ENCODE peak calls at places on chromosomes 11 and 22, in ten cellular contexts. One of them, this sample, is unnamed.
A peak's percentile ranks its signal among the peaks of the same experiment; 100 is the strongest.

GRCh38 chr11:72012897-72013721 is 14.4 kb downstream of the IL18BP start:
- DNase-seq in choroid plexus epithelial cell: peak; percentile 87
- DNase-seq in activated T-helper 9 cell treated with anti-CD3 and anti-CD28 coated beads, Interleukin-2, amount 50 U/mL, for 16 hours: no peak
- DNase-seq in heart right ventricle: peak; percentile 71
- DNase-seq in stimulated activated CD8-positive, alpha-beta memory T cell treated with anti-CD3 and anti-CD28 coated beads, Interleukin-4, amount 100 ng/mL, for 1 hour: no peak
- DNase-seq in cardiac fibroblast: peak; percentile 71
- DNase-seq in midbrain: peak; percentile 61
- DNase-seq in activated CD8-positive, alpha-beta T cell treated with anti-CD3 and anti-CD28 coated beads for 36 hours: no peak
- DNase-seq in T-helper 2 cell: no peak
- DNase-seq in hypothalamus: no peak
- DNase-seq in this sample: peak; percentile 80

GRCh38 chr11:96211433-96211832 is 131.6 kb downstream of the MAML2 start:
- DNase-seq in choroid plexus epithelial cell: no peak
- DNase-seq in activated T-helper 9 cell treated with anti-CD3 and anti-CD28 coated beads, Interleukin-2, amount 50 U/mL, for 16 hours: no peak
- DNase-seq in heart right ventricle: no peak
- DNase-seq in stimulated activated CD8-positive, alpha-beta memory T cell treated with anti-CD3 and anti-CD28 coated beads, Interleukin-4, amount 100 ng/mL, for 1 hour: no peak
- DNase-seq in cardiac fibroblast: no peak
- DNase-seq in midbrain: no peak
- DNase-seq in activated CD8-positive, alpha-beta T cell treated with anti-CD3 and anti-CD28 coated beads for 36 hours: peak; percentile 72
- DNase-seq in T-helper 2 cell: no peak
- DNase-seq in hypothalamus: no peak
- DNase-seq in this sample: no peak

GRCh38 chr11:72775288-72776110 is 18.3 kb downstream of the STARD10 start:
- DNase-seq in choroid plexus epithelial cell: no peak
- DNase-seq in activated T-helper 9 cell treated with anti-CD3 and anti-CD28 coated beads, Interleukin-2, amount 50 U/mL, for 16 hours: no peak
- DNase-seq in heart right ventricle: no peak
- DNase-seq in stimulated activated CD8-positive, alpha-beta memory T cell treated with anti-CD3 and anti-CD28 coated beads, Interleukin-4, amount 100 ng/mL, for 1 hour: no peak
- DNase-seq in cardiac fibroblast: no peak
- DNase-seq in midbrain: no peak
- DNase-seq in activated CD8-positive, alpha-beta T cell treated with anti-CD3 and anti-CD28 coated beads for 36 hours: no peak
- DNase-seq in T-helper 2 cell: no peak
- DNase-seq in hypothalamus: no peak
- DNase-seq in this sample: no peak

GRCh38 chr22:23786261-23786710 is 480 bp upstream of the SMARCB1 start:
- DNase-seq in choroid plexus epithelial cell: no peak
- DNase-seq in activated T-helper 9 cell treated with anti-CD3 and anti-CD28 coated beads, Interleukin-2, amount 50 U/mL, for 16 hours: no peak
- DNase-seq in heart right ventricle: no peak
- DNase-seq in stimulated activated CD8-positive, alpha-beta memory T cell treated with anti-CD3 and anti-CD28 coated beads, Interleukin-4, amount 100 ng/mL, for 1 hour: no peak
- DNase-seq in cardiac fibroblast: no peak
- DNase-seq in midbrain: no peak
- DNase-seq in activated CD8-positive, alpha-beta T cell treated with anti-CD3 and anti-CD28 coated beads for 36 hours: peak; percentile 48
- DNase-seq in T-helper 2 cell: no peak
- DNase-seq in hypothalamus: no peak
- DNase-seq in this sample: no peak

GRCh38 chr11:86484164-86484794 is 109.6 kb downstream of the CCDC81 start:
- DNase-seq in choroid plexus epithelial cell: peak; percentile 83
- DNase-seq in activated T-helper 9 cell treated with anti-CD3 and anti-CD28 coated beads, Interleukin-2, amount 50 U/mL, for 16 hours: no peak
- DNase-seq in heart right ventricle: no peak
- DNase-seq in stimulated activated CD8-positive, alpha-beta memory T cell treated with anti-CD3 and anti-CD28 coated beads, Interleukin-4, amount 100 ng/mL, for 1 hour: no peak
- DNase-seq in cardiac fibroblast: peak; percentile 91
- DNase-seq in midbrain: no peak
- DNase-seq in activated CD8-positive, alpha-beta T cell treated with anti-CD3 and anti-CD28 coated beads for 36 hours: no peak
- DNase-seq in T-helper 2 cell: no peak
- DNase-seq in hypothalamus: no peak
- DNase-seq in this sample: peak; percentile 74

GRCh38 chr22:32079110-32080089 is 36.3 kb downstream of the SLC5A1 start:
- DNase-seq in choroid plexus epithelial cell: peak; percentile 85
- DNase-seq in activated T-helper 9 cell treated with anti-CD3 and anti-CD28 coated beads, Interleukin-2, amount 50 U/mL, for 16 hours: no peak
- DNase-seq in heart right ventricle: no peak
- DNase-seq in stimulated activated CD8-positive, alpha-beta memory T cell treated with anti-CD3 and anti-CD28 coated beads, Interleukin-4, amount 100 ng/mL, for 1 hour: no peak
- DNase-seq in cardiac fibroblast: peak; percentile 72
- DNase-seq in midbrain: no peak
- DNase-seq in activated CD8-positive, alpha-beta T cell treated with anti-CD3 and anti-CD28 coated beads for 36 hours: no peak
- DNase-seq in T-helper 2 cell: no peak
- DNase-seq in hypothalamus: no peak
- DNase-seq in this sample: no peak

GRCh38 chr11:33912405-33913361 is 20.8 kb upstream of the LMO2 start:
- DNase-seq in choroid plexus epithelial cell: peak; percentile 95
- DNase-seq in activated T-helper 9 cell treated with anti-CD3 and anti-CD28 coated beads, Interleukin-2, amount 50 U/mL, for 16 hours: no peak
- DNase-seq in heart right ventricle: no peak
- DNase-seq in stimulated activated CD8-positive, alpha-beta memory T cell treated with anti-CD3 and anti-CD28 coated beads, Interleukin-4, amount 100 ng/mL, for 1 hour: no peak
- DNase-seq in cardiac fibroblast: peak; percentile 75
- DNase-seq in midbrain: no peak
- DNase-seq in activated CD8-positive, alpha-beta T cell treated with anti-CD3 and anti-CD28 coated beads for 36 hours: no peak
- DNase-seq in T-helper 2 cell: no peak
- DNase-seq in hypothalamus: no peak
- DNase-seq in this sample: no peak

GRCh38 chr22:46245515-46245914 is 4.6 kb downstream of the CDPF1 start:
- DNase-seq in choroid plexus epithelial cell: no peak
- DNase-seq in activated T-helper 9 cell treated with anti-CD3 and anti-CD28 coated beads, Interleukin-2, amount 50 U/mL, for 16 hours: no peak
- DNase-seq in heart right ventricle: peak; percentile 71
- DNase-seq in stimulated activated CD8-positive, alpha-beta memory T cell treated with anti-CD3 and anti-CD28 coated beads, Interleukin-4, amount 100 ng/mL, for 1 hour: no peak
- DNase-seq in cardiac fibroblast: peak; percentile 32
- DNase-seq in midbrain: peak; percentile 31
- DNase-seq in activated CD8-positive, alpha-beta T cell treated with anti-CD3 and anti-CD28 coated beads for 36 hours: no peak
- DNase-seq in T-helper 2 cell: no peak
- DNase-seq in hypothalamus: no peak
- DNase-seq in this sample: no peak

GRCh38 chr11:111452817-111453607 is 59.2 kb downstream of the BTG4 start:
- DNase-seq in choroid plexus epithelial cell: no peak
- DNase-seq in activated T-helper 9 cell treated with anti-CD3 and anti-CD28 coated beads, Interleukin-2, amount 50 U/mL, for 16 hours: no peak
- DNase-seq in heart right ventricle: no peak
- DNase-seq in stimulated activated CD8-positive, alpha-beta memory T cell treated with anti-CD3 and anti-CD28 coated beads, Interleukin-4, amount 100 ng/mL, for 1 hour: no peak
- DNase-seq in cardiac fibroblast: no peak
- DNase-seq in midbrain: no peak
- DNase-seq in activated CD8-positive, alpha-beta T cell treated with anti-CD3 and anti-CD28 coated beads for 36 hours: no peak
- DNase-seq in T-helper 2 cell: no peak
- DNase-seq in hypothalamus: no peak
- DNase-seq in this sample: no peak

GRCh38 chr11:43376594-43376993 is 17.9 kb downstream of the TTC17 start:
- DNase-seq in choroid plexus epithelial cell: peak; percentile 81
- DNase-seq in activated T-helper 9 cell treated with anti-CD3 and anti-CD28 coated beads, Interleukin-2, amount 50 U/mL, for 16 hours: no peak
- DNase-seq in heart right ventricle: no peak
- DNase-seq in stimulated activated CD8-positive, alpha-beta memory T cell treated with anti-CD3 and anti-CD28 coated beads, Interleukin-4, amount 100 ng/mL, for 1 hour: no peak
- DNase-seq in cardiac fibroblast: peak; percentile 52
- DNase-seq in midbrain: no peak
- DNase-seq in activated CD8-positive, alpha-beta T cell treated with anti-CD3 and anti-CD28 coated beads for 36 hours: no peak
- DNase-seq in T-helper 2 cell: no peak
- DNase-seq in hypothalamus: no peak
- DNase-seq in this sample: no peak

GRCh38 chr11:126969865-126970479 is 30.6 kb downstream of the KIRREL3 start:
- DNase-seq in choroid plexus epithelial cell: no peak
- DNase-seq in activated T-helper 9 cell treated with anti-CD3 and anti-CD28 coated beads, Interleukin-2, amount 50 U/mL, for 16 hours: no peak
- DNase-seq in heart right ventricle: no peak
- DNase-seq in stimulated activated CD8-positive, alpha-beta memory T cell treated with anti-CD3 and anti-CD28 coated beads, Interleukin-4, amount 100 ng/mL, for 1 hour: no peak
- DNase-seq in cardiac fibroblast: peak; percentile 23
- DNase-seq in midbrain: peak; percentile 65
- DNase-seq in activated CD8-positive, alpha-beta T cell treated with anti-CD3 and anti-CD28 coated beads for 36 hours: no peak
- DNase-seq in T-helper 2 cell: no peak
- DNase-seq in hypothalamus: no peak
- DNase-seq in this sample: no peak

GRCh38 chr11:75839851-75840250 is 24.8 kb downstream of the UVRAG start:
- DNase-seq in choroid plexus epithelial cell: peak; percentile 22
- DNase-seq in activated T-helper 9 cell treated with anti-CD3 and anti-CD28 coated beads, Interleukin-2, amount 50 U/mL, for 16 hours: no peak
- DNase-seq in heart right ventricle: no peak
- DNase-seq in stimulated activated CD8-positive, alpha-beta memory T cell treated with anti-CD3 and anti-CD28 coated beads, Interleukin-4, amount 100 ng/mL, for 1 hour: no peak
- DNase-seq in cardiac fibroblast: peak; percentile 42
- DNase-seq in midbrain: no peak
- DNase-seq in activated CD8-positive, alpha-beta T cell treated with anti-CD3 and anti-CD28 coated beads for 36 hours: no peak
- DNase-seq in T-helper 2 cell: no peak
- DNase-seq in hypothalamus: no peak
- DNase-seq in this sample: no peak

GRCh38 chr11:123624974-123625373 is 29.4 kb downstream of the SCN3B start:
- DNase-seq in choroid plexus epithelial cell: peak; percentile 7
- DNase-seq in activated T-helper 9 cell treated with anti-CD3 and anti-CD28 coated beads, Interleukin-2, amount 50 U/mL, for 16 hours: no peak
- DNase-seq in heart right ventricle: no peak
- DNase-seq in stimulated activated CD8-positive, alpha-beta memory T cell treated with anti-CD3 and anti-CD28 coated beads, Interleukin-4, amount 100 ng/mL, for 1 hour: no peak
- DNase-seq in cardiac fibroblast: peak; percentile 74
- DNase-seq in midbrain: no peak
- DNase-seq in activated CD8-positive, alpha-beta T cell treated with anti-CD3 and anti-CD28 coated beads for 36 hours: no peak
- DNase-seq in T-helper 2 cell: no peak
- DNase-seq in hypothalamus: no peak
- DNase-seq in this sample: no peak

GRCh38 chr22:41178425-41178975 is 26.6 kb upstream of the L3MBTL2 start:
- DNase-seq in choroid plexus epithelial cell: no peak
- DNase-seq in activated T-helper 9 cell treated with anti-CD3 and anti-CD28 coated beads, Interleukin-2, amount 50 U/mL, for 16 hours: no peak
- DNase-seq in heart right ventricle: peak; percentile 57
- DNase-seq in stimulated activated CD8-positive, alpha-beta memory T cell treated with anti-CD3 and anti-CD28 coated beads, Interleukin-4, amount 100 ng/mL, for 1 hour: no peak
- DNase-seq in cardiac fibroblast: no peak
- DNase-seq in midbrain: peak; percentile 61
- DNase-seq in activated CD8-positive, alpha-beta T cell treated with anti-CD3 and anti-CD28 coated beads for 36 hours: no peak
- DNase-seq in T-helper 2 cell: no peak
- DNase-seq in hypothalamus: no peak
- DNase-seq in this sample: peak; percentile 32

GRCh38 chr11:29256580-29256979 is 760.2 kb downstream of the KCNA4 start:
- DNase-seq in choroid plexus epithelial cell: no peak
- DNase-seq in activated T-helper 9 cell treated with anti-CD3 and anti-CD28 coated beads, Interleukin-2, amount 50 U/mL, for 16 hours: no peak
- DNase-seq in heart right ventricle: no peak
- DNase-seq in stimulated activated CD8-positive, alpha-beta memory T cell treated with anti-CD3 and anti-CD28 coated beads, Interleukin-4, amount 100 ng/mL, for 1 hour: no peak
- DNase-seq in cardiac fibroblast: no peak
- DNase-seq in midbrain: no peak
- DNase-seq in activated CD8-positive, alpha-beta T cell treated with anti-CD3 and anti-CD28 coated beads for 36 hours: no peak
- DNase-seq in T-helper 2 cell: no peak
- DNase-seq in hypothalamus: no peak
- DNase-seq in this sample: no peak

This sample was measured in uterus.